ENCODE peak calls at places on chromosomes 4 and X, in nine cellular contexts. Y is occipital lobe; C is naive thymus-derived CD4-positive, alpha-beta T cell; X is NCI-H460; H is thyroid gland; Q is kidney tubule cell; O is heart right ventricle; Z is LoVo; T is HuH-7.5. B is an unnamed sample.

GRCh38 chr4:1350169-1350520 is 3.1 kb downstream of the UVSSA start:
- DNase-seq in Y (no peak), C (no peak), X (no peak), H (no peak), Q (no peak), O (no peak), Z (no peak), T (no peak), B (no peak)

GRCh38 chrX:123731987-123732678 is 719 bp downstream of the THOC2 start:
- DNase-seq in Y (peak), C (no peak), X (no peak), H (peak), Q (peak), O (no peak), Z (no peak), T (peak), B (no peak)

GRCh38 chrX:43703211-43703791 is 47.2 kb downstream of the MAOA start:
- DNase-seq in Y (no peak), C (no peak), X (peak), H (no peak), Q (peak), O (no peak), Z (peak), T (no peak), B (no peak)

GRCh38 chrX:11261260-11261659 is 32.0 kb upstream of the AMELX start:
- DNase-seq in Y (no peak), C (no peak), X (no peak), H (no peak), Q (peak), O (no peak), Z (no peak), T (no peak), B (no peak)

GRCh38 chr4:76879731-76880364 is 18.1 kb downstream of the SOWAHB start:
- DNase-seq in Y (no peak), C (no peak), X (no peak), H (no peak), Q (no peak), O (no peak), Z (no peak), T (no peak), B (no peak)

GRCh38 chrX:153944140-153944799 is at the start of gene RENBP:
- DNase-seq in Y (no peak), C (peak), X (no peak), H (peak), Q (no peak), O (peak), Z (no peak), T (no peak), B (peak)

GRCh38 chrX:16643160-16643559 is 6.8 kb upstream of the S100G start:
- DNase-seq in Y (no peak), C (no peak), X (no peak), H (no peak), Q (no peak), O (no peak), Z (no peak), T (no peak), B (no peak)

GRCh38 chr4:184824776-184825393 is 883 bp downstream of the ACSL1 start:
- DNase-seq in Y (no peak), C (no peak), X (no peak), H (no peak), Q (peak), O (no peak), Z (no peak), T (no peak), B (no peak)

GRCh38 chrX:1433646-1434357 is 18.9 kb downstream of the ASMTL start:
- DNase-seq in Y (no peak), C (no peak), X (no peak), H (no peak), Q (no peak), O (no peak), Z (no peak), T (no peak), B (peak)

GRCh38 chrX:17779434-17779833 is 42.1 kb downstream of the SCML1 start:
- DNase-seq in Y (no peak), C (peak), X (no peak), H (no peak), Q (no peak), O (no peak), Z (no peak), T (no peak), B (no peak)

GRCh38 chr4:38078590-38079381 is 118.6 kb downstream of the PTTG2 start:
- DNase-seq in Y (no peak), C (no peak), X (no peak), H (no peak), Q (no peak), O (no peak), Z (peak), T (no peak), B (no peak)

GRCh38 chr4:112357453-112357852 is 60.3 kb downstream of the ALPK1 start:
- DNase-seq in Y (no peak), C (no peak), X (no peak), H (no peak), Q (no peak), O (no peak), Z (no peak), T (no peak), B (peak)

GRCh38 chr4:186266699-186267467 is 894 bp downstream of the F11 start:
- DNase-seq in Y (no peak), C (no peak), X (no peak), H (no peak), Q (peak), O (no peak), Z (no peak), T (no peak), B (no peak)

GRCh38 chr4:151087467-151087866 is 12.0 kb upstream of the RPS3A start:
- DNase-seq in Y (no peak), C (no peak), X (no peak), H (no peak), Q (no peak), O (no peak), Z (no peak), T (no peak), B (no peak)

GRCh38 chr4:166162327-166162726 is 289.3 kb downstream of the TLL1 start:
- DNase-seq in Y (no peak), C (no peak), X (no peak), H (no peak), Q (no peak), O (no peak), Z (no peak), T (no peak), B (no peak)

GRCh38 chrX:2811271-2811670 is 17.5 kb upstream of the GYG2 start:
- DNase-seq in Y (no peak), C (no peak), X (no peak), H (no peak), Q (no peak), O (no peak), Z (no peak), T (no peak), B (no peak)

GRCh38 chr4:1208266-1208961 is 36.0 kb upstream of the SPON2 start:
- DNase-seq in Y (no peak), C (no peak), X (no peak), H (peak), Q (no peak), O (no peak), Z (no peak), T (no peak), B (peak)

GRCh38 chr4:118770741-118771187 is 65.2 kb downstream of the SEC24D start:
- DNase-seq in Y (no peak), C (no peak), X (no peak), H (no peak), Q (no peak), O (no peak), Z (no peak), T (no peak), B (no peak)

GRCh38 chr4:77872723-77873435 is 10.2 kb downstream of the MRPL1 start:
- DNase-seq in Y (no peak), C (no peak), X (no peak), H (no peak), Q (no peak), O (no peak), Z (no peak), T (no peak), B (no peak)

GRCh38 chr4:161247831-161248230 is 916.0 kb downstream of the FSTL5 start:
- DNase-seq in Y (no peak), C (no peak), X (no peak), H (no peak), Q (no peak), O (no peak), Z (peak), T (no peak), B (no peak)

GRCh38 chrX:54413753-54414152 is 26.5 kb upstream of the TSR2 start:
- DNase-seq in Y (no peak), C (no peak), X (no peak), H (no peak), Q (no peak), O (no peak), Z (no peak), T (no peak), B (no peak)

GRCh38 chr4:37455301-37456062 is 210.9 kb downstream of the NWD2 start:
- DNase-seq in Y (no peak), C (no peak), X (no peak), H (no peak), Q (peak), O (no peak), Z (no peak), T (no peak), B (no peak)

GRCh38 chr4:40059362-40059761 is 2.7 kb downstream of the N4BP2 start:
- DNase-seq in Y (no peak), C (no peak), X (no peak), H (no peak), Q (no peak), O (no peak), Z (no peak), T (no peak), B (no peak)

GRCh38 chr4:2646386-2647149 is 109.6 kb downstream of the TNIP2 start:
- DNase-seq in Y (no peak), C (no peak), X (no peak), H (no peak), Q (no peak), O (no peak), Z (no peak), T (no peak), B (no peak)

GRCh38 chr4:101400096-101400495 is 52.8 kb upstream of the PPP3CA start:
- DNase-seq in Y (no peak), C (no peak), X (no peak), H (no peak), Q (peak), O (no peak), Z (no peak), T (no peak), B (no peak)

GRCh38 chr4:52358855-52359254 is 300.2 kb downstream of the USP46 start:
- DNase-seq in Y (no peak), C (no peak), X (no peak), H (no peak), Q (no peak), O (peak), Z (no peak), T (no peak), B (no peak)

GRCh38 chrX:37302569-37302968 is 46.6 kb upstream of the PRRG1 start:
- DNase-seq in Y (no peak), C (no peak), X (peak), H (peak), Q (peak), O (no peak), Z (no peak), T (no peak), B (no peak)

GRCh38 chrX:53678667-53679066 is 7.9 kb downstream of the HUWE1 start:
- DNase-seq in Y (no peak), C (no peak), X (no peak), H (no peak), Q (no peak), O (no peak), Z (no peak), T (no peak), B (no peak)

GRCh38 chrX:20857746-20858145 is 516.5 kb upstream of the CNKSR2 start:
- DNase-seq in Y (peak), C (no peak), X (no peak), H (no peak), Q (no peak), O (no peak), Z (no peak), T (no peak), B (no peak)

GRCh38 chrX:119685225-119686066 is 7.5 kb downstream of the SEPTIN6 start:
- DNase-seq in Y (no peak), C (no peak), X (no peak), H (peak), Q (no peak), O (peak), Z (no peak), T (no peak), B (no peak)

GRCh38 chr4:75494563-75494962 is 19.6 kb downstream of the RCHY1 start:
- DNase-seq in Y (no peak), C (no peak), X (no peak), H (no peak), Q (no peak), O (no peak), Z (no peak), T (no peak), B (no peak)

GRCh38 chr4:5824635-5825034 is 68.3 kb downstream of the CRMP1 start:
- DNase-seq in Y (no peak), C (no peak), X (peak), H (no peak), Q (peak), O (no peak), Z (peak), T (peak), B (no peak)

GRCh38 chrX:55710701-55711100 is 6.8 kb upstream of the RRAGB start:
- DNase-seq in Y (no peak), C (no peak), X (no peak), H (no peak), Q (peak), O (peak), Z (peak), T (no peak), B (no peak)

GRCh38 chrX:68480969-68481368 is 17.9 kb upstream of the YIPF6 start:
- DNase-seq in Y (no peak), C (no peak), X (no peak), H (no peak), Q (no peak), O (no peak), Z (no peak), T (no peak), B (no peak)

B was measured in aorta.